ENCODE peak calls at places on chromosomes 16 and 17, in five cellular contexts. C, E, W, L and P are unnamed samples.
A peak's percentile ranks its signal among the peaks of the same experiment; 100 is the strongest.

GRCh38 chr16:23114131-23114904 is 34.9 kb downstream of the USP31 start:
- DNase-seq in C (no peak), E (no peak), W (no peak), L (no peak), P (peak; percentile 75)

GRCh38 chr17:60628252-60628889 is 28.4 kb downstream of the PPM1D start:
- DNase-seq in C (no peak), E (no peak), W (no peak), L (no peak), P (no peak)

GRCh38 chr16:87295661-87296531 is 21.3 kb downstream of the C16orf95 start:
- DNase-seq in C (no peak), E (no peak), W (no peak), L (no peak), P (no peak)

GRCh38 chr17:60901806-60902205 is 224.2 kb downstream of the BCAS3 start:
- DNase-seq in C (no peak), E (no peak), W (no peak), L (no peak), P (no peak)

GRCh38 chr16:88705076-88705684 is 1.0 kb downstream of the RNF166 start:
- DNase-seq in C (no peak), E (no peak), W (no peak), L (peak; percentile 14), P (no peak)

GRCh38 chr17:17824780-17825614 is 11.8 kb downstream of the SREBF1 start:
- DNase-seq in C (no peak), E (no peak), W (no peak), L (no peak), P (no peak)

GRCh38 chr16:23570992-23571632 is 13.6 kb downstream of the UBFD1 start:
- DNase-seq in C (no peak), E (no peak), W (no peak), L (no peak), P (no peak)

GRCh38 chr16:27169511-27170071 is 33.7 kb upstream of the KDM8 start:
- DNase-seq in C (peak; percentile 25), E (no peak), W (no peak), L (peak; percentile 62), P (no peak)

GRCh38 chr17:41654134-41654907 is 29.9 kb upstream of the KRT17 start:
- DNase-seq in C (no peak), E (no peak), W (peak; percentile 19), L (no peak), P (no peak)

GRCh38 chr17:58329808-58330543 is 1.4 kb upstream of the TSPOAP1 start:
- DNase-seq in C (no peak), E (no peak), W (no peak), L (no peak), P (no peak)

GRCh38 chr17:45296833-45297124 is 20.0 kb downstream of the MAP3K14 start:
- DNase-seq in C (no peak), E (no peak), W (no peak), L (no peak), P (no peak)

GRCh38 chr17:40824015-40824832 is 1.8 kb upstream of the KRT10 start:
- DNase-seq in C (no peak), E (no peak), W (no peak), L (no peak), P (no peak)

GRCh38 chr16:52515068-52515671 is 31.8 kb downstream of the TOX3 start:
- DNase-seq in C (no peak), E (no peak), W (no peak), L (no peak), P (no peak)

GRCh38 chr16:47358816-47359215 is 102.0 kb downstream of the ITFG1 start:
- DNase-seq in C (no peak), E (no peak), W (no peak), L (no peak), P (no peak)

GRCh38 chr17:61366715-61367413 is 32.8 kb upstream of the TBX2 start:
- DNase-seq in C (no peak), E (no peak), W (peak; percentile 85), L (no peak), P (no peak)

GRCh38 chr16:85557083-85557975 is 55.8 kb upstream of the GSE1 start:
- DNase-seq in C (no peak), E (no peak), W (no peak), L (peak; percentile 33), P (peak; percentile 88)

GRCh38 chr16:67456383-67457140 is 24.4 kb downstream of the ATP6V0D1 start:
- DNase-seq in C (no peak), E (no peak), W (peak; percentile 86), L (no peak), P (no peak)

GRCh38 chr17:35892091-35892637 is 12.0 kb upstream of the CCL5 start:
- DNase-seq in C (no peak), E (no peak), W (no peak), L (no peak), P (no peak)

GRCh38 chr16:12362482-12363458 is 386.2 kb downstream of the SNX29 start:
- DNase-seq in C (no peak), E (no peak), W (peak; percentile 65), L (no peak), P (no peak)

GRCh38 chr16:19884611-19885455 is at the start of gene GPRC5B:
- DNase-seq in C (no peak), E (peak; percentile 45), W (peak; percentile 51), L (peak; percentile 43), P (peak; percentile 51)

GRCh38 chr17:57256708-57257112 is 387 bp downstream of the MSI2 start:
- DNase-seq in C (no peak), E (no peak), W (no peak), L (peak; percentile 27), P (no peak)

GRCh38 chr17:38898812-38899348 is 26.5 kb upstream of the LASP1NB start:
- DNase-seq in C (peak; percentile 60), E (no peak), W (peak; percentile 60), L (peak; percentile 71), P (no peak)

GRCh38 chr16:68744744-68745280 is 7.7 kb downstream of the CDH1 start:
- DNase-seq in C (no peak), E (no peak), W (no peak), L (no peak), P (peak; percentile 76)

GRCh38 chr17:31002047-31002446 is 31.2 kb downstream of the RNF135 start:
- DNase-seq in C (no peak), E (no peak), W (no peak), L (no peak), P (no peak)

GRCh38 chr17:76909971-76910760 is 42.0 kb downstream of the MGAT5B start:
- DNase-seq in C (no peak), E (no peak), W (peak; percentile 48), L (peak; percentile 5), P (no peak)

GRCh38 chr16:55905651-55906050 is 30.5 kb upstream of the CES5A start:
- DNase-seq in C (no peak), E (no peak), W (no peak), L (no peak), P (no peak)

GRCh38 chr16:20911361-20911760 is 10.8 kb downstream of the LYRM1 start:
- DNase-seq in C (no peak), E (no peak), W (no peak), L (no peak), P (no peak)

GRCh38 chr17:80082403-80083135 is 18.8 kb upstream of the GAA start:
- DNase-seq in C (no peak), E (no peak), W (peak; percentile 51), L (peak; percentile 19), P (peak; percentile 69)